ENCODE peak calls at places on chromosome 7, in four cellular contexts. E, A, W and I are unnamed samples.
A peak's percentile ranks its signal among the peaks of the same experiment; 100 is the strongest.

GRCh38 chr7:139523199-139523941 is at the start of gene CLEC2L:
- DNase-seq in E (no peak), A (no peak), W (no peak), I (peak; percentile 49)

GRCh38 chr7:80634505-80634904 is 3.9 kb upstream of the CD36 start:
- DNase-seq in E (no peak), A (no peak), W (peak; percentile 46), I (no peak)

GRCh38 chr7:80387634-80388033 is 124.2 kb downstream of the GNAT3 start:
- DNase-seq in E (no peak), A (no peak), W (no peak), I (no peak)

GRCh38 chr7:150969483-150969874 is 8.6 kb downstream of the KCNH2 start:
- DNase-seq in E (peak; percentile 39), A (no peak), W (no peak), I (no peak)

GRCh38 chr7:136566491-136566890 is 302.0 kb upstream of the CHRM2 start:
- DNase-seq in E (no peak), A (no peak), W (no peak), I (no peak)

GRCh38 chr7:16916733-16917132 is 35.0 kb upstream of the AGR3 start:
- DNase-seq in E (no peak), A (no peak), W (no peak), I (no peak)

GRCh38 chr7:116180302-116180701 is 30.0 kb upstream of the TES start:
- DNase-seq in E (no peak), A (peak; percentile 21), W (peak; percentile 62), I (no peak)

GRCh38 chr7:4472739-4473138 is 209.4 kb upstream of the FOXK1 start:
- DNase-seq in E (no peak), A (no peak), W (no peak), I (no peak)

GRCh38 chr7:135355377-135356048 is 121.9 kb downstream of the STRA8 start:
- DNase-seq in E (no peak), A (no peak), W (peak; percentile 37), I (no peak)

GRCh38 chr7:1197997-1198632 is 34.6 kb upstream of the UNCX start:
- DNase-seq in E (no peak), A (no peak), W (peak; percentile 31), I (no peak)

GRCh38 chr7:1192171-1192676 is 32.2 kb upstream of the ZFAND2A start:
- DNase-seq in E (no peak), A (no peak), W (peak; percentile 50), I (no peak)

GRCh38 chr7:1189986-1190772 is 30.2 kb upstream of the ZFAND2A start:
- DNase-seq in E (no peak), A (no peak), W (no peak), I (no peak)

GRCh38 chr7:1196950-1197349 is 35.7 kb upstream of the UNCX start:
- DNase-seq in E (no peak), A (no peak), W (no peak), I (no peak)

GRCh38 chr7:1193593-1194424 is 33.8 kb upstream of the ZFAND2A start:
- DNase-seq in E (no peak), A (peak; percentile 46), W (peak; percentile 69), I (peak; percentile 82)
- TF ChIP-seq CTCF in E (peak; percentile 21), A (peak; percentile 68), W (peak; percentile 65), I (peak; percentile 86)

GRCh38 chr7:28330384-28331070 is 81.8 kb upstream of the CREB5 start:
- DNase-seq in E (no peak), A (no peak), W (no peak), I (no peak)
- TF ChIP-seq CTCF in E (no peak), A (no peak), W (no peak), I (no peak)

GRCh38 chr7:49937608-49938007 is 155.4 kb downstream of the ZPBP start:
- DNase-seq in E (no peak), A (no peak), W (no peak), I (no peak)
- TF ChIP-seq CTCF in E (no peak), A (no peak), W (no peak), I (no peak)

GRCh38 chr7:100189061-100189460 is 11.3 kb downstream of the STAG3 start:
- DNase-seq in E (no peak), A (no peak), W (no peak), I (no peak)
- TF ChIP-seq CTCF in E (no peak), A (no peak), W (no peak), I (no peak)